ENCODE peak calls at places on chromosomes 4 and X, in eight cellular contexts. X is suprapubic skin, T is cardiac muscle cell, W is left lung, Q is psoas muscle, Z is heart right ventricle, V is ovary, H is endodermal cell. P is an unnamed sample. For H3K4me1, the result is how much of the 10 kb centered on the place peaks cover.

GRCh38 chrX:111376897-111377601 is 34.9 kb downstream of the DCX start:
- DNase-seq in X (no peak), T (no peak), W (no peak), Q (no peak), Z (no peak), V (no peak), H (peak), P (no peak)

GRCh38 chrX:45806410-45807121 is 605.9 kb upstream of the DIPK2B start:
- DNase-seq in X (no peak), T (peak), W (no peak), Q (no peak), Z (no peak), V (peak), H (no peak), P (no peak)

GRCh38 chrX:56503941-56504673 is 59.3 kb upstream of the UBQLN2 start:
- DNase-seq in X (no peak), T (no peak), W (no peak), Q (no peak), Z (no peak), V (no peak), H (no peak), P (no peak)

GRCh38 chr4:40507977-40508376 is 121.7 kb downstream of the RBM47 start:
- DNase-seq in X (no peak), T (no peak), W (no peak), Q (no peak), Z (no peak), V (no peak), H (no peak), P (no peak)

GRCh38 chr4:161356351-161356750 is 807.4 kb downstream of the FSTL5 start:
- DNase-seq in X (no peak), T (no peak), W (no peak), Q (no peak), Z (no peak), V (no peak), H (no peak), P (no peak)

GRCh38 chr4:76781698-76782595 is 116.0 kb downstream of the SOWAHB start:
- DNase-seq in X (no peak), T (peak), W (no peak), Q (no peak), Z (no peak), V (no peak), H (peak), P (no peak)

GRCh38 chrX:10039821-10040793 is 72.9 kb downstream of the CLDN34 start:
- DNase-seq in X (no peak), T (no peak), W (no peak), Q (no peak), Z (no peak), V (no peak), H (no peak), P (no peak)

GRCh38 chrX:120457766-120458180 is 11.3 kb downstream of the LAMP2 start:
- DNase-seq in X (no peak), T (peak), W (no peak), Q (no peak), Z (no peak), V (no peak), H (no peak), P (no peak)

GRCh38 chrX:152899874-152900719 is 2.2 kb downstream of the ZNF185 start:
- DNase-seq in X (no peak), T (no peak), W (no peak), Q (no peak), Z (no peak), V (no peak), H (peak), P (no peak)

GRCh38 chr4:13982008-13982407 is 354.5 kb upstream of the BOD1L1 start:
- DNase-seq in X (no peak), T (no peak), W (no peak), Q (no peak), Z (no peak), V (no peak), H (no peak), P (no peak)

GRCh38 chr4:186812592-186812991 is 88.9 kb upstream of the FAT1 start:
- DNase-seq in X (no peak), T (no peak), W (no peak), Q (no peak), Z (no peak), V (no peak), H (no peak), P (no peak)

GRCh38 chr4:47011189-47011518 is 17.8 kb upstream of the GABRA4 start:
- DNase-seq in X (no peak), T (no peak), W (no peak), Q (no peak), Z (no peak), V (no peak), H (no peak), P (no peak)

GRCh38 chr4:128338634-128339355 is 51.2 kb upstream of the PGRMC2 start:
- DNase-seq in X (no peak), T (peak), W (no peak), Q (no peak), Z (no peak), V (no peak), H (no peak), P (no peak)

GRCh38 chrX:130523460-130524394 is 121.9 kb downstream of the RBMX2 start:
- DNase-seq in X (no peak), T (peak), W (no peak), Q (peak), Z (peak), V (no peak), H (peak), P (peak)

GRCh38 chrX:22063284-22063683 is 31.2 kb downstream of the PHEX start:
- DNase-seq in X (no peak), T (peak), W (no peak), Q (no peak), Z (no peak), V (no peak), H (no peak), P (peak)

GRCh38 chr4:51885371-51885770 is 42.4 kb downstream of the DCUN1D4 start:
- DNase-seq in X (no peak), T (peak), W (no peak), Q (no peak), Z (no peak), V (no peak), H (peak), P (no peak)

DNA sequence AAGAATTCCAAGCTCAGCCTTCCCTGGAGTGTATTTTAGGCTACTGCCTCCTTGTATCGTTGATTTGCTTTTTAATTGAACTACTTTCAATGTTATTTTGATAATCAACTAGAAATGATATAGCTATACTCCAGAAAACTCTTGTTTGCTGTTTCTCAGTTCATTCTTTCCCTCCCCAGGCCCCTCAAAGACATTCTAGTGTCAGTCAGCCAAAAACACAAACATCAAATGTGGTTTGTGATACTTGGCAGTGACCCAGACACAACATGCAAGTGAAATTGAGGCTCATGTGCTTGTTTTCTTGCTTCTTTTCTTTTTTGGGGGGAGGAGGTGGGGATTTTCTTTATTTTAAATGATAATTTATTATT is 7.6 kb downstream of the FAT4 start:
- DNase-seq in X (no peak), T (peak), W (no peak), Q (no peak), Z (no peak), V (no peak), H (no peak), P (no peak)
- H3K4me1 ChIP-seq in X (under half), T (under half), W (under half), Q (under half), Z (half or more), V (under half), H (under half), P (under half)

DNA sequence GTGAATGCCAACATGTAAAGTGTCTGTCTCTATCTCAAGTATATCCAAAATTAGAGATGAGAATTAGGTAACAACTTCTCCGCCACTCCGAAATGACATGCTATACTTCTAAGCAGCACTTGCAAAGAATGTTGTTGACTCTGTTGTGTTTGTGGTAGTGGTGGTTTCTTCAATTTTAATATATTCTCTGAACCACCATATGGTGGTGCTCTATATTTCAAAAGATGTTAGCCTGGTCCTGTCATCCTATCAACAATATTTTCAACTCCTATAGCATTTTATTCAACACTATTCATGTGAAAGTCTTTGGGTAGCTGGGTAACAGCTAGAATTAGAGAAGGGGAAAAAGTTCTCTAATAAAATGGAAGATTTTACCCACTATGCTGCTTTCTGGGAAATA is 1622.8 kb upstream of the IGFBP7 start:
- DNase-seq in X (no peak), T (no peak), W (no peak), Q (no peak), Z (no peak), V (no peak), H (no peak), P (no peak)
- TF ChIP-seq CTCF in X (no peak), T (no peak), W (no peak), Q (no peak), Z (no peak), V (no peak), H (peak), P (no peak)

GRCh38 chr4:119207051-119207450 is 5.5 kb upstream of the USP53 start:
- DNase-seq in X (no peak), T (peak), W (no peak), Q (no peak), Z (no peak), V (no peak), H (no peak), P (no peak)
- H3K4me1 ChIP-seq in X (under half), T (under half), W (under half), Q (under half), Z (under half), V (under half), H (under half), P (under half)

GRCh38 chrX:25191403-25191802 is 175.6 kb upstream of the ARX start:
- DNase-seq in X (no peak), T (no peak), W (no peak), Q (no peak), Z (no peak), V (no peak), H (peak), P (no peak)
- TF ChIP-seq CTCF in X (no peak), T (no peak), W (no peak), Q (peak), Z (no peak), V (no peak), H (peak), P (no peak)

DNA sequence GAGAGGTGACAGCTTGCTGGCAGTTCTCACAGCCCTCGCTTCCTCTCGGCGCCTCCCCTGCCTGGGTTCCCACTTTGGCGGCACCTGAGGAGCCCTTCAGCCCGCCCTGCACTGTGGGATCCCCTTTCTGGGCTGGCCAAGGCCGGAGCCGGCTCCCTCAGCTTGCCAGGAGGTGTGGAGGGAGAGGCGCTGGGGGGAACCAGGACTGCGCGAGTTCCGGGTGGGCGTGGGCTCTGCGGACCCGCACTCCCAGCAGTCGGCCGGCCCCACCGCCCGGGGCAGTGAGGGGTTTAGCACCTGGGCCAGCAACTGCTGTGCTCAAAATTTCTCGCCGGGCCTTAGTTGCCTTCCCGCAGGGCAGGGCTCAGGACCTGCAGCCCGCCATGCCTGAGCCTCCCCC is 47.0 kb upstream of the PTPN13 start:
- DNase-seq in X (no peak), T (no peak), W (peak), Q (peak), Z (no peak), V (no peak), H (no peak), P (no peak)
- H3K4me1 ChIP-seq in X (under half), T (under half), W (under half), Q (under half), Z (under half), V (under half), H (under half), P (under half)

GRCh38 chrX:113947548-113947947 is 636.3 kb upstream of the HTR2C start:
- DNase-seq in X (no peak), T (no peak), W (no peak), Q (no peak), Z (no peak), V (no peak), H (no peak), P (no peak)
- TF ChIP-seq CTCF in X (no peak), T (no peak), W (no peak), Q (no peak), Z (no peak), V (no peak), H (peak), P (no peak)

GRCh38 chr4:112277705-112278448 is 7.8 kb downstream of the TIFA start:
- DNase-seq in X (no peak), T (no peak), W (no peak), Q (no peak), Z (no peak), V (no peak), H (no peak), P (no peak)

GRCh38 chr4:112277220-112277619 is 8.5 kb downstream of the TIFA start:
- DNase-seq in X (no peak), T (no peak), W (no peak), Q (no peak), Z (no peak), V (no peak), H (no peak), P (no peak)

GRCh38 chr4:112272292-112272691 is 13.4 kb downstream of the TIFA start:
- DNase-seq in X (no peak), T (no peak), W (no peak), Q (no peak), Z (no peak), V (no peak), H (no peak), P (no peak)

GRCh38 chr4:112276113-112276512 is 9.6 kb downstream of the TIFA start:
- DNase-seq in X (no peak), T (no peak), W (no peak), Q (no peak), Z (no peak), V (no peak), H (no peak), P (no peak)

GRCh38 chr4:112274959-112275358 is 10.7 kb downstream of the TIFA start:
- DNase-seq in X (no peak), T (no peak), W (no peak), Q (no peak), Z (no peak), V (no peak), H (no peak), P (no peak)
- H3K4me1 ChIP-seq in X (under half), T (under half), W (under half), Q (under half), Z (under half), V (under half), H (under half), P (under half)

GRCh38 chr4:80306255-80306654 is 29.3 kb upstream of the CFAP299 start:
- DNase-seq in X (no peak), T (no peak), W (no peak), Q (no peak), Z (no peak), V (no peak), H (no peak), P (no peak)
- TF ChIP-seq CTCF in X (no peak), T (no peak), W (no peak), Q (no peak), Z (no peak), V (no peak), H (no peak), P (no peak)

P was measured in uterus.